ENCODE peak calls at places on chromosomes 11 and 22, in four cellular contexts. B is body of pancreas, F is PC-9, V is psoas muscle. C is an unnamed sample. For H3K4me1, the result is how much of the 10 kb centered on the place peaks cover.

GRCh38 chr22:25847451-25847850 is 105.5 kb downstream of the MYO18B start:
- DNase-seq in B (no peak), F (no peak), V (no peak), C (no peak)

GRCh38 chr11:110279881-110280280 is 16.5 kb downstream of the RDX start:
- DNase-seq in B (no peak), F (no peak), V (no peak), C (no peak)

GRCh38 chr11:125663910-125664309 is 16.7 kb downstream of the ACRV1 start:
- DNase-seq in B (no peak), F (no peak), V (no peak), C (no peak)

GRCh38 chr11:70016666-70017347 is 61.3 kb upstream of the ANO1 start:
- DNase-seq in B (no peak), F (peak), V (no peak), C (no peak)

GRCh38 chr11:19800714-19801519 is 88.3 kb downstream of the NAV2 start:
- DNase-seq in B (no peak), F (peak), V (no peak), C (no peak)

GRCh38 chr22:20517422-20517821 is 10.0 kb downstream of the MED15 start:
- DNase-seq in B (no peak), F (no peak), V (no peak), C (no peak)

GRCh38 chr11:15819679-15820286 is 536.6 kb downstream of the SOX6 start:
- DNase-seq in B (peak), F (no peak), V (peak), C (peak)

GRCh38 chr11:76805206-76805913 is 22.2 kb downstream of the TSKU start:
- DNase-seq in B (no peak), F (no peak), V (no peak), C (peak)

GRCh38 chr22:31490496-31490925 is 869 bp upstream of the EIF4ENIF1 start:
- DNase-seq in B (peak), F (peak), V (peak), C (peak)

GRCh38 chr11:79121351-79121750 is 319.5 kb downstream of the TENM4 start:
- DNase-seq in B (no peak), F (no peak), V (no peak), C (no peak)

GRCh38 chr11:60165538-60165937 is 17.3 kb downstream of the MS4A6A start:
- DNase-seq in B (no peak), F (no peak), V (no peak), C (no peak)

GRCh38 chr22:45537734-45538181 is 35.1 kb downstream of the FBLN1 start:
- DNase-seq in B (peak), F (no peak), V (peak), C (no peak)

GRCh38 chr11:122595246-122595645 is 60.3 kb upstream of the UBASH3B start:
- DNase-seq in B (no peak), F (no peak), V (no peak), C (no peak)

GRCh38 chr11:37280194-37280593 is 682.2 kb upstream of the RAG2 start:
- DNase-seq in B (no peak), F (no peak), V (no peak), C (no peak)

GRCh38 chr11:31325162-31325561 is 44.4 kb downstream of the DCDC1 start:
- DNase-seq in B (no peak), F (no peak), V (no peak), C (no peak)

DNA sequence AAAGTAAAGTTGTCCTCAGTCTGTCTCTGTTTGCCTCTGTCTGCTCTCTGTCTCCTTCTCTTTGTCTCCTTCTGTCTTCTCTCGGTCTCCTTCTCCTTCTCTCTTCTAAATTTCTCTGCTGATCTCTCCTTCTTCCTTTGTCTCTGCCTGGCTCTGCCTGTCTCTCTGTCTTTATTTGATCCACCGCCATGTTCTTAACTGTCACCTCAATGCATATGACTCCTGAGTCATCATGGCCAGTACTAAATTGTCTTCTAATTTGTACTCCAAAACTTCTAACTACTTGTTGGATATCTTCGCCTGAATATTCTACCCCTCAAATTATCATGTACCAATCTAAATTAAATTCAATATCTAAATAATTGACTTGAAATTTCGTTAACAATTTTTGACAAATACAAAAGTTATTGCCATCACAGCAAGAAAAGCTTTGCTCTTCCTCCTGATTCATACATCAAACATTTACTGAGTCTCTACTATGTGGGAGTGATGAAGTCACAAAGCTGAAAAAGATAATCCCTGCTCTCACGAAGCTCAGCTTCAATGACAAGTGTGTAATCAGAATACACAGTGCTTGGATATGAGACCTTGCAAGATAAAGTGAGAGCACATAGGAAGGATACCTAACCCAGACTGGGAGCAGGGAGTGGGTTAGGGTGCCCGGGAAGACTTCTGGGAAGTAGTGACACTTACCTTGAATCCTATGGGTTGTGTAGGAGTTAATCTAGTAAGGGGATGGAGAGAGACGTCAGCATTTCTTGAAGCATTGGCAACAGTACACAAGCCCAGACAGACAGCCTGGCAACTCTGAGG is 193.0 kb downstream of the MAML2 start:
- DNase-seq in B (no peak), F (no peak), V (no peak), C (no peak)
- H3K4me1 ChIP-seq in B (under half), F (under half), V (under half), C (under half)

DNA sequence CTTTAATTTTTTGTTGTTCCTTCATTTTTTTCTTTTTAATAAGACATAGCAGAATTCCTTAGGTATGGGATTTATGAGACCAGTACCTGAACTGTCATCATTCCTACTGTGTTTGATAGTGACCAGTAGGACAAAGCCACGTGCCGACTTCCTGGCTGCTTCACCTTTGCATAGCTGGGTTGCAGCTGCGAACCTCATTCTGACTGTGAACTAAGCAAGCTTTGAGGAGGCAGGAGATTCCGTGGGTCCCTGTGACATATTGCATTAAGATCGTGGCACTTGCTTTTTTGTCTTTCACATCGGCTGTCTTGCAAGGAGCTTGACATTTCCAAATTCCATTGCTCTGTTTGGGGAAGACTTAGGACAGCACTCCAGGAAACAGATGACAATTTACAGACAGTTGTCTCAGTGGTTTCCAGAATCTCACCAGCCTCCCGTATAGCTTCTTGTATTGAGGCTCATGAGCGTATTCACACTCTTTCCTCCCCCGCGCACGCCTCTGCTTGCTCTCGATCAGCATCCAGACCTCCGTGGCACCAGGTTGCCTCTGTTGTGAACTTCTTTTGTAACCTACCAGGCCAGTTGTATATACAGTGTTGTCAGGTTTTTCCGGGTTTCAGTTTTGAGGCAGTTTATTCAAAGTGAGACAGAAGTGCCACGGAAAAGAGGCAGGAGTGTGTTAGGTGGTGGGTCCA is 101.7 kb downstream of the CWC15 start:
- DNase-seq in B (no peak), F (no peak), V (no peak), C (no peak)
- H3K4me3 ChIP-seq in B (no peak), F (no peak), V (no peak), C (no peak)

DNA sequence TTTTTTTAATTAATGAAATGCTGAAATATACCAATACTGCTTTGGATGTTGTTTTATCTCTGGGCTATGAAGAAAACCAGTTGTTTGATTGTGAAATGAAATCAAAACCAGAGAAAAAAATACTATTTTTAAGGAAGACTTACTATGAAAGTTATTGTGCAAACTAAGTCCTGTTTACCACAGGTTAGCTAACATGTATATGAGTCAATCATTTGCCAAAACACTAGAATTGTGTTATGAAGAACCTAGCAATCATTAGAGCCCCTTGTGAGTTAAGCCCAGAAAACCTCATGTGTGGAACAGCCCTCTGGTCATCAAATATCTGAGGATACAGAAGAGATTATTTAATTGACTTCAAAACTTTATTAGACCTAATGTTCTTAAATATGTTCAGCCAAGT is 83.7 kb downstream of the FAT3 start:
- DNase-seq in B (no peak), F (no peak), V (no peak), C (no peak)
- H3K4me1 ChIP-seq in B (under half), F (under half), V (under half), C (under half)

GRCh38 chr11:66414120-66414934 is 6.5 kb upstream of the NPAS4 start:
- DNase-seq in B (no peak), F (no peak), V (no peak), C (no peak)
- H3K4me3 ChIP-seq in B (no peak), F (no peak), V (no peak), C (no peak)

DNA sequence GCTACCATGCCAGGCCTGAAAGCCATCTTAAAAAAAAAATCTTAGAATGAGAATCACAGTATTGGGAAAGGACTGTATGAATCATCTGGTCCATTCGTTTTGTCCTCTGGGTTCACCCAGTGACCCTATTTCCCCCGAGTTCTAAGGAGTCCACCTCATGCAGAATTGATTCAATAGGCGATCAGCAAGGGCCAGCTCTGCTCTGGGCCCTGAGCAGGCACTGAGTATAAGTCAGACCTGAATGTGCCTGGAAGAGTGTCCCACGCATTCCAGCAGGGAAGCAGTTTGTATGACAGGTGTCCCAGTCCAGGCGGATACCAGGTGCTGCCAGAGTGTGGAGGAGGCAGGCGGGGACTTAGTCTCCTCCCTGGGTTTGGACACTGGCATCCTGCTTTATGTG is 883 bp upstream of the HMOX1 start:
- DNase-seq in B (no peak), F (no peak), V (no peak), C (no peak)
- H3K4me1 ChIP-seq in B (under half), F (half or more), V (under half), C (under half)

GRCh38 chr11:8717544-8717875 is 34.9 kb downstream of the RPL27A start:
- DNase-seq in B (no peak), F (no peak), V (no peak), C (no peak)

GRCh38 chr11:8715501-8715900 is 32.9 kb downstream of the RPL27A start:
- DNase-seq in B (no peak), F (no peak), V (peak), C (no peak)

GRCh38 chr11:8720376-8720775 is 37.8 kb downstream of the RPL27A start:
- DNase-seq in B (no peak), F (no peak), V (no peak), C (no peak)

GRCh38 chr11:8719260-8720190 is 36.9 kb downstream of the RPL27A start:
- DNase-seq in B (no peak), F (peak), V (peak), C (no peak)

GRCh38 chr11:8717876-8718753 is 35.5 kb downstream of the RPL27A start:
- DNase-seq in B (peak), F (peak), V (peak), C (peak)
- H3K4me3 ChIP-seq in B (no peak), F (peak), V (no peak), C (no peak)

DNA sequence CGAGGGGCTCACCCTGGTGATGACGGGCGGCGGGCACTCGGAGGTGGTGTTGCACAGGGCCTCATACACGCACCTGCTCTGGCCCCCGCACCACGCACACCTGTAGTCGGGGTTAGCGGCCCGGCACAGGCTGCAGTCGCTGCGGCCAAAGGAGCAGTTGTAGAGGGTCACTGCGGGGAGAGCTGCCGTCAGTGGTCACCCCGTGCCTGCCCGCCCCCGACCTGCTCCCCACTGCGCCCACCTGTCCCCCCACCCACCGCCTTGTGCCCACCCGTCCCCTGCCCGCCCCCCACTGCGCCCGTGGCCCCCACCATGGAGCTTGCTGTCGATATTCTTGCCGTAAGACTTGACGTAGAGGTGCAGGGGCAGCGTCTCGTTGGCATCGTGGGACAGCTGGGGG is 13.6 kb upstream of the MAPK11 start:
- DNase-seq in B (no peak), F (no peak), V (no peak), C (no peak)
- H3K4me1 ChIP-seq in B (under half), F (under half), V (under half), C (under half)

GRCh38 chr11:84855846-84856245 is 771.3 kb downstream of the DLG2 start:
- DNase-seq in B (no peak), F (no peak), V (no peak), C (no peak)
- H3K4me3 ChIP-seq in B (no peak), F (no peak), V (no peak), C (no peak)

GRCh38 chr11:117824571-117825537 is at the start of gene FXYD2:
- DNase-seq in B (peak), F (no peak), V (peak), C (peak)
- H3K4me1 ChIP-seq in B (half or more), F (under half), V (under half), C (under half)

C was measured in right lobe of liver.